ENCODE peak calls at places on chromosomes 5 and 9, in seven cellular contexts. S is AG04450; W is left ventricle myocardium inferior; Q is fibroblast of lung; U is aorta; R is CD4-positive, CD25-positive, alpha-beta regulatory T cell; P is A549. T is an unnamed sample.

GRCh38 chr5:4563400-4563799 is 576.7 kb upstream of the ADAMTS16 start:
- DNase-seq in S (no peak), W (no peak), Q (peak), U (no peak), R (no peak), P (no peak), T (no peak)

GRCh38 chr5:57094753-57095683 is 78.8 kb upstream of the GPBP1 start:
- DNase-seq in S (no peak), W (no peak), Q (no peak), U (no peak), R (no peak), P (no peak), T (no peak)

GRCh38 chr9:134433101-134433500 is 106.8 kb downstream of the RXRA start:
- DNase-seq in S (no peak), W (no peak), Q (peak), U (no peak), R (no peak), P (no peak), T (no peak)

GRCh38 chr5:172622091-172623046 is 18.7 kb upstream of the NEURL1B start:
- DNase-seq in S (no peak), W (no peak), Q (no peak), U (no peak), R (no peak), P (no peak), T (no peak)

GRCh38 chr5:35665066-35665465 is 47.4 kb downstream of the SPEF2 start:
- DNase-seq in S (no peak), W (no peak), Q (no peak), U (no peak), R (no peak), P (no peak), T (no peak)

GRCh38 chr5:143679777-143680176 is 132.2 kb upstream of the HMHB1 start:
- DNase-seq in S (no peak), W (no peak), Q (peak), U (no peak), R (no peak), P (no peak), T (no peak)

GRCh38 chr5:1182633-1183423 is 18.6 kb upstream of the SLC6A19 start:
- DNase-seq in S (no peak), W (peak), Q (no peak), U (peak), R (no peak), P (no peak), T (no peak)

GRCh38 chr5:6907320-6907918 is 194.2 kb downstream of the TENT4A start:
- DNase-seq in S (no peak), W (no peak), Q (no peak), U (no peak), R (no peak), P (no peak), T (no peak)

GRCh38 chr5:145979270-145980223 is 43.2 kb downstream of the SH3RF2 start:
- DNase-seq in S (no peak), W (no peak), Q (peak), U (no peak), R (no peak), P (no peak), T (no peak)

GRCh38 chr9:3240651-3241268 is 285.0 kb downstream of the RFX3 start:
- DNase-seq in S (no peak), W (peak), Q (peak), U (peak), R (peak), P (peak), T (no peak)

GRCh38 chr5:68884893-68885292 is 208.9 kb upstream of the SLC30A5 start:
- DNase-seq in S (no peak), W (no peak), Q (peak), U (no peak), R (no peak), P (peak), T (no peak)

GRCh38 chr5:83608122-83608521 is 112.5 kb downstream of the HAPLN1 start:
- DNase-seq in S (no peak), W (no peak), Q (peak), U (no peak), R (no peak), P (peak), T (no peak)

GRCh38 chr9:83472221-83472665 is 66.0 kb downstream of the FRMD3 start:
- DNase-seq in S (no peak), W (peak), Q (peak), U (no peak), R (no peak), P (peak), T (no peak)

GRCh38 chr5:31972558-31972957 is 201.6 kb downstream of the GOLPH3 start:
- DNase-seq in S (no peak), W (no peak), Q (no peak), U (no peak), R (no peak), P (no peak), T (no peak)

GRCh38 chr5:170844651-170845050 is 17.2 kb upstream of the RANBP17 start:
- DNase-seq in S (no peak), W (no peak), Q (no peak), U (no peak), R (no peak), P (no peak), T (no peak)

GRCh38 chr5:98205691-98206461 is 567.6 kb upstream of the RGMB start:
- DNase-seq in S (no peak), W (no peak), Q (peak), U (no peak), R (no peak), P (no peak), T (no peak)

GRCh38 chr5:165079389-165079788 is 1574.0 kb downstream of the MAT2B start:
- DNase-seq in S (no peak), W (no peak), Q (no peak), U (no peak), R (no peak), P (no peak), T (no peak)

GRCh38 chr5:109003928-109004327 is 256.2 kb downstream of the FER start:
- DNase-seq in S (no peak), W (no peak), Q (no peak), U (no peak), R (no peak), P (no peak), T (no peak)

GRCh38 chr5:57436586-57436985 is 46.0 kb downstream of the ACTBL2 start:
- DNase-seq in S (no peak), W (no peak), Q (no peak), U (no peak), R (no peak), P (no peak), T (no peak)

GRCh38 chr9:131675437-131676022 is 64.3 kb downstream of the RAPGEF1 start:
- DNase-seq in S (no peak), W (no peak), Q (no peak), U (no peak), R (no peak), P (no peak), T (no peak)

GRCh38 chr9:6086006-6086655 is 70.7 kb upstream of the RANBP6 start:
- DNase-seq in S (no peak), W (no peak), Q (peak), U (no peak), R (no peak), P (no peak), T (no peak)

GRCh38 chr5:169374111-169374510 is 73.2 kb upstream of the SLIT3 start:
- DNase-seq in S (no peak), W (no peak), Q (no peak), U (no peak), R (no peak), P (no peak), T (no peak)

GRCh38 chr5:176365663-176366574 is 632 bp downstream of the ARL10 start:
- DNase-seq in S (no peak), W (peak), Q (peak), U (peak), R (peak), P (no peak), T (no peak)

GRCh38 chr5:131630963-131631350 is 4.1 kb downstream of the RAPGEF6 start:
- DNase-seq in S (no peak), W (no peak), Q (no peak), U (no peak), R (no peak), P (no peak), T (no peak)

GRCh38 chr9:38213591-38213990 is 144.6 kb upstream of the SHB start:
- DNase-seq in S (no peak), W (no peak), Q (no peak), U (no peak), R (no peak), P (no peak), T (no peak)

GRCh38 chr5:55407984-55408383 is 100.2 kb downstream of the MTREX start:
- DNase-seq in S (no peak), W (no peak), Q (no peak), U (no peak), R (no peak), P (no peak), T (no peak)

GRCh38 chr9:106920701-106921283 is 57.8 kb downstream of the ZNF462 start:
- DNase-seq in S (no peak), W (no peak), Q (peak), U (no peak), R (no peak), P (no peak), T (no peak)

GRCh38 chr5:113338628-113339027 is 96.2 kb downstream of the TSSK1B start:
- DNase-seq in S (no peak), W (no peak), Q (no peak), U (no peak), R (no peak), P (no peak), T (no peak)

GRCh38 chr9:86821011-86821845 is 126.1 kb downstream of the GAS1 start:
- DNase-seq in S (no peak), W (no peak), Q (peak), U (no peak), R (no peak), P (no peak), T (no peak)

GRCh38 chr5:15807248-15807647 is 307.3 kb downstream of the FBXL7 start:
- DNase-seq in S (no peak), W (peak), Q (peak), U (no peak), R (no peak), P (no peak), T (no peak)

GRCh38 chr5:126477281-126477680 is 54.1 kb downstream of the GRAMD2B start:
- DNase-seq in S (no peak), W (no peak), Q (peak), U (no peak), R (no peak), P (no peak), T (no peak)

GRCh38 chr9:120532475-120532874 is 47.5 kb downstream of the CDK5RAP2 start:
- DNase-seq in S (no peak), W (peak), Q (peak), U (no peak), R (no peak), P (peak), T (no peak)

GRCh38 chr5:8418049-8418426 is 549.1 kb downstream of the MTRR start:
- DNase-seq in S (no peak), W (no peak), Q (no peak), U (no peak), R (no peak), P (no peak), T (no peak)

GRCh38 chr5:153699035-153699434 is 208.6 kb downstream of the GRIA1 start:
- DNase-seq in S (no peak), W (no peak), Q (peak), U (no peak), R (no peak), P (no peak), T (no peak)

GRCh38 chr5:2749514-2750025 is 1.9 kb downstream of the IRX2 start:
- DNase-seq in S (no peak), W (no peak), Q (peak), U (no peak), R (no peak), P (no peak), T (peak)

GRCh38 chr9:105646879-105647594 is 15.2 kb upstream of the TAL2 start:
- DNase-seq in S (no peak), W (no peak), Q (no peak), U (no peak), R (no peak), P (no peak), T (no peak)

GRCh38 chr5:144468542-144468941 is 297.9 kb downstream of the KCTD16 start:
- DNase-seq in S (no peak), W (no peak), Q (peak), U (no peak), R (no peak), P (no peak), T (no peak)

GRCh38 chr5:139660916-139661814 is 13.0 kb downstream of the CXXC5 start:
- DNase-seq in S (peak), W (peak), Q (peak), U (peak), R (no peak), P (no peak), T (peak)

GRCh38 chr5:93532370-93532769 is 48.6 kb downstream of the NR2F1-AS1 start:
- DNase-seq in S (peak), W (peak), Q (peak), U (peak), R (no peak), P (no peak), T (peak)

GRCh38 chr5:79111387-79111959 is at the start of gene BHMT:
- DNase-seq in S (no peak), W (no peak), Q (no peak), U (no peak), R (no peak), P (no peak), T (no peak)
- H3K27ac ChIP-seq in S (no peak), W (no peak), Q (no peak), U (no peak), R (no peak), P (no peak), T (no peak)

DNA sequence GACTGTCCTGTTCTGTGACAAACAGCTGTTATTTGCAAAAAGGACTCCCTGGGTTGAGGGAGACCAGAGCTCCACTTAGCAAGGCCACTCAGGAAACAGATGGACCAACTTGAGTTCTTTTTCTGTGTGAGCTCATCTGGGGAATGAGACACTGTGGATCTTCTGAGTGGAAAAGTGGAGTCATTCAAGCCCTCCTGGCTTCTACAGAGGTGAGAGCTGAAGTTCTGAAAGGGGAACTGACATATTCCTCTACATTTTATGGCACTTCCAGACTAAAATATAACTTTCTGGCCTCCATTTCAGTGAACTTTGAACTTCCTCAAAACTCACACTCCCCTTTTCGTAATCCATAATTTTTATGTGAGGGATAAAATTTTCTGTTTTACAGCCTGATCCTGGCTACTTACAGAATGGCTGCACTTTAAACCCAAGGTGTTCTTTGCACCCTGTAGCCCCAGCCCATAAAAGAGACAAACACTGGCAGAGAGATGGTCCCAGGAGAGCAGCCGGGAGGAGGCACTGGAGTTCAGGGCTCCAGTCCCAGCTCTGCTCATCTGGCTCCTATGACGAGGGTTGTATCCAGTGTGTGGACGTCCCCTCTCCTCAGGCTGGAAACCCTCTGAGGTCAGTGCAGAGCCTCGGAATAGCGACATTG is 10.8 kb downstream of the SPAAR start:
- DNase-seq in S (no peak), W (no peak), Q (peak), U (no peak), R (no peak), P (no peak), T (no peak)
- H3K27ac ChIP-seq in S (no peak), W (peak), Q (no peak), U (no peak), R (no peak), P (no peak), T (peak)

GRCh38 chr9:128214571-128215490 is 11.7 kb downstream of the DNM1 start:
- DNase-seq in S (no peak), W (no peak), Q (peak), U (no peak), R (no peak), P (no peak), T (no peak)

GRCh38 chr9:128213746-128214497 is 10.7 kb downstream of the DNM1 start:
- DNase-seq in S (no peak), W (no peak), Q (no peak), U (no peak), R (no peak), P (no peak), T (no peak)

GRCh38 chr9:128216781-128217553 is 13.8 kb downstream of the DNM1 start:
- DNase-seq in S (no peak), W (no peak), Q (no peak), U (no peak), R (no peak), P (no peak), T (no peak)

GRCh38 chr9:128218172-128218517 is 15.0 kb downstream of the DNM1 start:
- DNase-seq in S (no peak), W (no peak), Q (no peak), U (no peak), R (no peak), P (no peak), T (no peak)

DNA sequence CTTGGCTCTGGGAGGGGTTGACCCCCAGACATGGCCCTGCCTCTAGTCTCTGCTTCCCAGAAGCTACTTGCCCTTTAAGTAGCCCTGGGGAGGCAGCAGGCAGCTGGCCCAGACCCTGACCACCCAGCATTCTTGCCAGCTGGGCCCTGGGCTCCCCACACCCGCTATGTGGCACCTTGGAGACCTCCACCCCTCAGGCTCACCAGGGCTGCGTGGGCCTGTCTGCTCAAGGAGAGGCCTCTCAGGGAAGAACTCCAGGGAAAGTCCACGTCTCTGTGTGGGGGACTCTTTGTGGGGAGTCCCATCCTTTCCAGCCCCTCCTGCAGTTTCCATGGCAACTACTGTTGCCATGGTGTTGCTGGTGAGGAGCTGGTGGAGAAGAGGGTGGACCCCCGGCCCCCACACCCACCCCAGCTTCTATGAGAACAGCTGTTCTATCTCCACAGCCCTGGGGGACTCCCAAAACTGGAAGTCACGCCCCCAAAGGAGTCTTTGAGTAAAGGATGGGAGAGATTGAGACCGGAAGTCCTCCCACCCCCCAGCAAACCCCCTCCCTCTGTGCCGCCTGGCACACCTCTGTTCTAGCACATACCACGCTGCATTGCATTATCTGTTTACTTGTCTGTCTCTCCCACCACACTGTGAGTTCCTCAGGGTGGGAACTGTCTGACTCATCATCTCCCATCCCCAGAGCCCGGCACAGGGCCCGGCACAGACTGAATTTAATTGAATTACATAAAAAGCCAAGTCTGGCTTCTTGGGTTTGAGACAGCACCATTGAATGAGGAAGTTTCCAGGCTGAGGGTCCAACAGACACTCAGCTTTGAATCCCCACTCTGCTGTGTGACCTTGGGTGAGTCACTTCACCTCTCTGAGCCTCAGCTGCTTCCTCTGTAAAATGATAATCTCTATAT is 12.6 kb downstream of the DNM1 start:
- DNase-seq in S (peak), W (peak), Q (peak), U (no peak), R (no peak), P (no peak), T (no peak)
- H3K27ac ChIP-seq in S (peak), W (peak), Q (no peak), U (no peak), R (no peak), P (peak), T (peak)

DNA sequence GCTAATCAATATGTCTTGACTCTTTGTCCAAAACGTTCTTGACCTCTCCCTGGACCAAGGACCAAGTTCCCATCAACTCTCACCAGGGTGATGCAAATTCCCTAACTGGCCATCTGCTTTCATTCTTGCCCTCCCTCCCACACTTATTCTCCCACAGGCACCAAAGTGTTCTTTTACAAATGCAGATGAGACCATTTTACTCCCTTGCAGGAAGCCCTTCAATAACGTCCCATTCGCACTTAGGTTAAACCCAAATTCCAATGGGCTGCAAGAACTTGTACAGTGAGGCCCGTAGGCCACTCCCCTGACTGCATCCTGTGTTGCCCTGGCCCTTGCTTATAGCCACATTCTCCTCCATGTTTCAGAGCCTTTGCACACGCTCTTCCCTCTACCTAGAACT is 7.3 kb downstream of the ARAP3 start:
- DNase-seq in S (no peak), W (no peak), Q (no peak), U (no peak), R (no peak), P (no peak), T (no peak)
- H3K27ac ChIP-seq in S (no peak), W (peak), Q (no peak), U (no peak), R (no peak), P (no peak), T (no peak)

DNA sequence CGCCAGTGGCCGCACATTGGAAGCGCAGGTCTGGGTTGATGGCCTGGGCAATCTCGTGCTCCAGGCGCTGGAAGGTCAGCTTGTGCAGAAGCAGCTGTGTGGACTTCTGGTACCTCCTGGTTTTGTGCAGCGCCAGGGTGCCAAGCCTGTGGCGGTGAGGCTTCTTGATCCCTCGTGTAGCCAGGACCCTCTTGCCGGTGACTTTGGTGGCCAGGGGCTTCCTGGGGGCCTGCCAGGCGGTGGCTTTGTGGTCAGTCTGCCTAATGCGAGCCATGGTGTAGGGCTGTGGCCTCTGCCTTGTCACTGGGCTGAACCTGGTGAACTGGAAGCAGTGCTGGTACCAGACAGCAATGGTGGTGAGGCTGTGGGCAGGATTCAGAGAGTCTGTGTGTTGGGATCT is 6.2 kb upstream of the TAF11L13 start:
- DNase-seq in S (no peak), W (no peak), Q (no peak), U (no peak), R (no peak), P (no peak), T (no peak)
- H3K27ac ChIP-seq in S (no peak), W (no peak), Q (no peak), U (no peak), R (no peak), P (no peak), T (no peak)

GRCh38 chr5:134092875-134093274 is 21.6 kb upstream of the TCF7 start:
- DNase-seq in S (no peak), W (no peak), Q (peak), U (no peak), R (no peak), P (no peak), T (no peak)
- H3K27ac ChIP-seq in S (no peak), W (no peak), Q (no peak), U (no peak), R (no peak), P (no peak), T (no peak)